ENCODE peak calls at places on chromosome 17, in ten cellular contexts. One of them, this sample, is unnamed.

GRCh38 chr17:17156511-17156910 is 49.6 kb downstream of the PLD6 start:
- DNase-seq in lower leg skin: no peak
- DNase-seq in IMR-90: peak
- DNase-seq in A549: no peak
- DNase-seq in transverse colon: no peak
- DNase-seq in esophagus squamous epithelium: no peak
- DNase-seq in adrenal gland: no peak
- DNase-seq in HCT116: no peak
- DNase-seq in testis: no peak
- DNase-seq in heart left ventricle: no peak
- DNase-seq in this sample: no peak

GRCh38 chr17:54956802-54957201 is 11.7 kb downstream of the COX11 start:
- DNase-seq in lower leg skin: no peak
- DNase-seq in IMR-90: no peak
- DNase-seq in A549: no peak
- DNase-seq in transverse colon: no peak
- DNase-seq in esophagus squamous epithelium: no peak
- DNase-seq in adrenal gland: no peak
- DNase-seq in HCT116: no peak
- DNase-seq in testis: no peak
- DNase-seq in heart left ventricle: no peak
- DNase-seq in this sample: no peak

GRCh38 chr17:81099888-81100287 is 64.9 kb downstream of the BAIAP2 start:
- DNase-seq in lower leg skin: no peak
- DNase-seq in IMR-90: no peak
- DNase-seq in A549: no peak
- DNase-seq in transverse colon: no peak
- DNase-seq in esophagus squamous epithelium: no peak
- DNase-seq in adrenal gland: no peak
- DNase-seq in HCT116: no peak
- DNase-seq in testis: no peak
- DNase-seq in heart left ventricle: no peak
- DNase-seq in this sample: no peak

GRCh38 chr17:80878876-80879722 is 112.5 kb upstream of the CHMP6 start:
- DNase-seq in lower leg skin: no peak
- DNase-seq in IMR-90: no peak
- DNase-seq in A549: no peak
- DNase-seq in transverse colon: no peak
- DNase-seq in esophagus squamous epithelium: no peak
- DNase-seq in adrenal gland: no peak
- DNase-seq in HCT116: no peak
- DNase-seq in testis: no peak
- DNase-seq in heart left ventricle: no peak
- DNase-seq in this sample: no peak

GRCh38 chr17:62968445-62968923 is 2.4 kb downstream of the TANC2 start:
- DNase-seq in lower leg skin: no peak
- DNase-seq in IMR-90: peak
- DNase-seq in A549: peak
- DNase-seq in transverse colon: peak
- DNase-seq in esophagus squamous epithelium: no peak
- DNase-seq in adrenal gland: peak
- DNase-seq in HCT116: peak
- DNase-seq in testis: peak
- DNase-seq in heart left ventricle: peak
- DNase-seq in this sample: peak

GRCh38 chr17:33914120-33914519 is 341.0 kb upstream of the CCL2 start:
- DNase-seq in lower leg skin: peak
- DNase-seq in IMR-90: no peak
- DNase-seq in A549: no peak
- DNase-seq in transverse colon: no peak
- DNase-seq in esophagus squamous epithelium: no peak
- DNase-seq in adrenal gland: no peak
- DNase-seq in HCT116: no peak
- DNase-seq in testis: no peak
- DNase-seq in heart left ventricle: no peak
- DNase-seq in this sample: peak

GRCh38 chr17:36507266-36507665 is 20.8 kb downstream of the ZNHIT3 start:
- DNase-seq in lower leg skin: peak
- DNase-seq in IMR-90: no peak
- DNase-seq in A549: no peak
- DNase-seq in transverse colon: no peak
- DNase-seq in esophagus squamous epithelium: no peak
- DNase-seq in adrenal gland: no peak
- DNase-seq in HCT116: no peak
- DNase-seq in testis: no peak
- DNase-seq in heart left ventricle: no peak
- DNase-seq in this sample: no peak

GRCh38 chr17:32160526-32160925 is 18.2 kb downstream of the RHOT1 start:
- DNase-seq in lower leg skin: no peak
- DNase-seq in IMR-90: no peak
- DNase-seq in A549: no peak
- DNase-seq in transverse colon: no peak
- DNase-seq in esophagus squamous epithelium: no peak
- DNase-seq in adrenal gland: no peak
- DNase-seq in HCT116: no peak
- DNase-seq in testis: no peak
- DNase-seq in heart left ventricle: no peak
- DNase-seq in this sample: no peak

GRCh38 chr17:21034350-21035235 is 8.2 kb downstream of the USP22 start:
- DNase-seq in lower leg skin: peak
- DNase-seq in IMR-90: peak
- DNase-seq in A549: no peak
- DNase-seq in transverse colon: no peak
- DNase-seq in esophagus squamous epithelium: no peak
- DNase-seq in adrenal gland: no peak
- DNase-seq in HCT116: no peak
- DNase-seq in testis: peak
- DNase-seq in heart left ventricle: no peak
- DNase-seq in this sample: no peak

GRCh38 chr17:21036361-21036881 is 6.4 kb downstream of the USP22 start:
- DNase-seq in lower leg skin: peak
- DNase-seq in IMR-90: peak
- DNase-seq in A549: no peak
- DNase-seq in transverse colon: no peak
- DNase-seq in esophagus squamous epithelium: no peak
- DNase-seq in adrenal gland: no peak
- DNase-seq in HCT116: no peak
- DNase-seq in testis: no peak
- DNase-seq in heart left ventricle: no peak
- DNase-seq in this sample: no peak

GRCh38 chr17:21031756-21032396 is 10.9 kb downstream of the USP22 start:
- DNase-seq in lower leg skin: no peak
- DNase-seq in IMR-90: no peak
- DNase-seq in A549: no peak
- DNase-seq in transverse colon: no peak
- DNase-seq in esophagus squamous epithelium: no peak
- DNase-seq in adrenal gland: no peak
- DNase-seq in HCT116: no peak
- DNase-seq in testis: no peak
- DNase-seq in heart left ventricle: no peak
- DNase-seq in this sample: no peak

GRCh38 chr17:21030375-21030774 is 12.4 kb downstream of the USP22 start:
- DNase-seq in lower leg skin: no peak
- DNase-seq in IMR-90: no peak
- DNase-seq in A549: no peak
- DNase-seq in transverse colon: no peak
- DNase-seq in esophagus squamous epithelium: no peak
- DNase-seq in adrenal gland: no peak
- DNase-seq in HCT116: no peak
- DNase-seq in testis: no peak
- DNase-seq in heart left ventricle: no peak
- DNase-seq in this sample: no peak

DNA sequence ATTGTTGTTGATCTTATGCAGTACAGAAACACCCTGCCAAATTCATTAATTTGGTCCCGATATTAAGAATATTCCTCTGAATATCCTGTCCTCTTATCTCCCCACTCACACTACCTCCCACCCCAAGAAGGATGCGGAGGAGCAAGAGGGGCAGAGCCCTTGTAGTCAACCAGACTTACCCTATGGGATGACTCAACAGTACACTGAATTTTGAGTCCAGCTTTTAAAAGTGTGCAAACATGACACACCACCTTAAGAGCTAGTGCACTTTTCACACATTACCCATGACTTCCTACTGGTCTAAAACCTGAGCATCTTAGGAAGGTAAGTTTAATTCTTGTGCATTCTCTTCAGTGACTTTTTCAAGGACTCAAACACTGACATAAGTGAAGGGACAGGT is 9.5 kb downstream of the USP22 start:
- DNase-seq in lower leg skin: no peak
- DNase-seq in IMR-90: peak
- DNase-seq in A549: no peak
- DNase-seq in transverse colon: no peak
- DNase-seq in esophagus squamous epithelium: no peak
- DNase-seq in adrenal gland: no peak
- DNase-seq in HCT116: no peak
- DNase-seq in testis: no peak
- DNase-seq in heart left ventricle: no peak
- DNase-seq in this sample: peak
- TF ChIP-seq POLR2A in lower leg skin: no peak
- TF ChIP-seq POLR2A in IMR-90: no peak
- TF ChIP-seq POLR2A in A549: no peak
- TF ChIP-seq POLR2A in transverse colon: no peak
- TF ChIP-seq POLR2A in esophagus squamous epithelium: no peak
- TF ChIP-seq POLR2A in adrenal gland: no peak
- TF ChIP-seq POLR2A in HCT116: no peak
- TF ChIP-seq POLR2A in testis: no peak
- TF ChIP-seq POLR2A in heart left ventricle: no peak
- TF ChIP-seq POLR2A in this sample: no peak

DNA sequence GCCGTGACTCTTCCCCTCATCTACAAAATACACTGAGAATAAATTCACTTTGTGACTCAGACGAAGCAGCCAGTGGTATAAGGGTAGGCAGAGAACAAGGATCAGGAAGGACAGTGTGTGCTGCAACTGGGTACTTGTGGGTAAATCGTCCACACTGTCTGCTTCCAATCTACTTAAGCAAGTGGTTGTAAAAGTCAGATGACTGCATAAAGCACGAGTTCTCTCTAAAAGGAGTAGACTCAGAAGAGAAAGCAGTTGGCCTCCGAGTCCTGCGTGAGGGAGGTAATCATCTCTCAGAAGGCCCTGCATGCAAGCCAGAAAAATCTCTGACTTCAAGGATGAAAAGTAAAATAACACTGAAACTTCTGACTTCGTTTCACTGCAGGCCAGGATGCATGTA is 43.1 kb downstream of the ANKFY1 start:
- DNase-seq in lower leg skin: peak
- DNase-seq in IMR-90: peak
- DNase-seq in A549: no peak
- DNase-seq in transverse colon: peak
- DNase-seq in esophagus squamous epithelium: no peak
- DNase-seq in adrenal gland: peak
- DNase-seq in HCT116: no peak
- DNase-seq in testis: peak
- DNase-seq in heart left ventricle: no peak
- DNase-seq in this sample: no peak
- TF ChIP-seq POLR2A in lower leg skin: no peak
- TF ChIP-seq POLR2A in IMR-90: no peak
- TF ChIP-seq POLR2A in A549: no peak
- TF ChIP-seq POLR2A in transverse colon: peak
- TF ChIP-seq POLR2A in esophagus squamous epithelium: no peak
- TF ChIP-seq POLR2A in adrenal gland: peak
- TF ChIP-seq POLR2A in HCT116: no peak
- TF ChIP-seq POLR2A in testis: no peak
- TF ChIP-seq POLR2A in heart left ventricle: no peak
- TF ChIP-seq POLR2A in this sample: no peak

GRCh38 chr17:6387858-6388257 is 47.1 kb downstream of the AIPL1 start:
- DNase-seq in lower leg skin: peak
- DNase-seq in IMR-90: no peak
- DNase-seq in A549: no peak
- DNase-seq in transverse colon: no peak
- DNase-seq in esophagus squamous epithelium: no peak
- DNase-seq in adrenal gland: no peak
- DNase-seq in HCT116: no peak
- DNase-seq in testis: no peak
- DNase-seq in heart left ventricle: no peak
- DNase-seq in this sample: no peak

GRCh38 chr17:6384481-6384880 is 50.4 kb downstream of the AIPL1 start:
- DNase-seq in lower leg skin: no peak
- DNase-seq in IMR-90: no peak
- DNase-seq in A549: no peak
- DNase-seq in transverse colon: no peak
- DNase-seq in esophagus squamous epithelium: no peak
- DNase-seq in adrenal gland: no peak
- DNase-seq in HCT116: no peak
- DNase-seq in testis: no peak
- DNase-seq in heart left ventricle: no peak
- DNase-seq in this sample: no peak

GRCh38 chr17:6387442-6387841 is 47.5 kb downstream of the AIPL1 start:
- DNase-seq in lower leg skin: peak
- DNase-seq in IMR-90: no peak
- DNase-seq in A549: no peak
- DNase-seq in transverse colon: no peak
- DNase-seq in esophagus squamous epithelium: no peak
- DNase-seq in adrenal gland: no peak
- DNase-seq in HCT116: no peak
- DNase-seq in testis: no peak
- DNase-seq in heart left ventricle: no peak
- DNase-seq in this sample: no peak

GRCh38 chr17:6386041-6386630 is 48.8 kb downstream of the AIPL1 start:
- DNase-seq in lower leg skin: no peak
- DNase-seq in IMR-90: no peak
- DNase-seq in A549: no peak
- DNase-seq in transverse colon: no peak
- DNase-seq in esophagus squamous epithelium: no peak
- DNase-seq in adrenal gland: no peak
- DNase-seq in HCT116: no peak
- DNase-seq in testis: no peak
- DNase-seq in heart left ventricle: no peak
- DNase-seq in this sample: no peak

GRCh38 chr17:6388416-6388815 is 46.5 kb downstream of the AIPL1 start:
- DNase-seq in lower leg skin: peak
- DNase-seq in IMR-90: no peak
- DNase-seq in A549: no peak
- DNase-seq in transverse colon: no peak
- DNase-seq in esophagus squamous epithelium: no peak
- DNase-seq in adrenal gland: no peak
- DNase-seq in HCT116: no peak
- DNase-seq in testis: no peak
- DNase-seq in heart left ventricle: no peak
- DNase-seq in this sample: no peak
- TF ChIP-seq POLR2A in lower leg skin: no peak
- TF ChIP-seq POLR2A in IMR-90: no peak
- TF ChIP-seq POLR2A in A549: no peak
- TF ChIP-seq POLR2A in transverse colon: no peak
- TF ChIP-seq POLR2A in esophagus squamous epithelium: no peak
- TF ChIP-seq POLR2A in adrenal gland: no peak
- TF ChIP-seq POLR2A in HCT116: no peak
- TF ChIP-seq POLR2A in testis: no peak
- TF ChIP-seq POLR2A in heart left ventricle: no peak
- TF ChIP-seq POLR2A in this sample: no peak

GRCh38 chr17:1200440-1200839 is 20.7 kb upstream of the ABR start:
- DNase-seq in lower leg skin: no peak
- DNase-seq in IMR-90: no peak
- DNase-seq in A549: no peak
- DNase-seq in transverse colon: no peak
- DNase-seq in esophagus squamous epithelium: no peak
- DNase-seq in adrenal gland: no peak
- DNase-seq in HCT116: no peak
- DNase-seq in testis: no peak
- DNase-seq in heart left ventricle: no peak
- DNase-seq in this sample: no peak

GRCh38 chr17:1201132-1201702 is 21.4 kb upstream of the ABR start:
- DNase-seq in lower leg skin: no peak
- DNase-seq in IMR-90: no peak
- DNase-seq in A549: no peak
- DNase-seq in transverse colon: no peak
- DNase-seq in esophagus squamous epithelium: no peak
- DNase-seq in adrenal gland: peak
- DNase-seq in HCT116: no peak
- DNase-seq in testis: no peak
- DNase-seq in heart left ventricle: no peak
- DNase-seq in this sample: no peak

GRCh38 chr17:1197379-1197778 is 17.6 kb upstream of the ABR start:
- DNase-seq in lower leg skin: peak
- DNase-seq in IMR-90: peak
- DNase-seq in A549: no peak
- DNase-seq in transverse colon: no peak
- DNase-seq in esophagus squamous epithelium: no peak
- DNase-seq in adrenal gland: peak
- DNase-seq in HCT116: no peak
- DNase-seq in testis: peak
- DNase-seq in heart left ventricle: no peak
- DNase-seq in this sample: no peak

GRCh38 chr17:1196946-1197345 is 17.2 kb upstream of the ABR start:
- DNase-seq in lower leg skin: no peak
- DNase-seq in IMR-90: no peak
- DNase-seq in A549: no peak
- DNase-seq in transverse colon: no peak
- DNase-seq in esophagus squamous epithelium: no peak
- DNase-seq in adrenal gland: no peak
- DNase-seq in HCT116: no peak
- DNase-seq in testis: no peak
- DNase-seq in heart left ventricle: no peak
- DNase-seq in this sample: no peak

GRCh38 chr17:1197781-1198490 is 18.2 kb upstream of the ABR start:
- DNase-seq in lower leg skin: peak
- DNase-seq in IMR-90: no peak
- DNase-seq in A549: no peak
- DNase-seq in transverse colon: peak
- DNase-seq in esophagus squamous epithelium: peak
- DNase-seq in adrenal gland: peak
- DNase-seq in HCT116: no peak
- DNase-seq in testis: peak
- DNase-seq in heart left ventricle: peak
- DNase-seq in this sample: no peak
- TF ChIP-seq POLR2A in lower leg skin: no peak
- TF ChIP-seq POLR2A in IMR-90: no peak
- TF ChIP-seq POLR2A in A549: no peak
- TF ChIP-seq POLR2A in transverse colon: no peak
- TF ChIP-seq POLR2A in esophagus squamous epithelium: peak
- TF ChIP-seq POLR2A in adrenal gland: no peak
- TF ChIP-seq POLR2A in HCT116: no peak
- TF ChIP-seq POLR2A in testis: no peak
- TF ChIP-seq POLR2A in heart left ventricle: no peak
- TF ChIP-seq POLR2A in this sample: no peak